ENCODE peak calls at places on chromosomes 6 and 20, in ten cellular contexts. O is iPS DF 6.9, I is bronchial epithelial cell, D is RWPE1, Q is islet precursor cell, A is T1000, K is naive B cell, E is T-helper 1 cell, M is NT2/D1, C is progenitor cell of endocrine pancreas. L is an unnamed sample.

GRCh38 chr6:40485795-40486194 is 101.4 kb downstream of the LRFN2 start:
- DNase-seq in O (no peak), I (no peak), D (no peak), Q (no peak), A (no peak), K (no peak), E (no peak), M (no peak), C (no peak), L (no peak)

GRCh38 chr6:116398366-116399005 is 27.7 kb downstream of the DSE start:
- DNase-seq in O (no peak), I (peak; percentile 64), D (no peak), Q (no peak), A (no peak), K (no peak), E (no peak), M (no peak), C (no peak), L (no peak)

GRCh38 chr6:36657942-36658544 is 20.5 kb upstream of the CDKN1A start:
- DNase-seq in O (no peak), I (peak; percentile 89), D (no peak), Q (peak; percentile 33), A (peak; percentile 20), K (no peak), E (no peak), M (no peak), C (no peak), L (no peak)

GRCh38 chr20:39453890-39454289 is 491.7 kb downstream of the DHX35 start:
- DNase-seq in O (no peak), I (no peak), D (no peak), Q (no peak), A (no peak), K (no peak), E (no peak), M (no peak), C (no peak), L (no peak)

GRCh38 chr6:108654465-108655106 is 93.9 kb downstream of the FOXO3 start:
- DNase-seq in O (no peak), I (no peak), D (no peak), Q (no peak), A (no peak), K (no peak), E (no peak), M (no peak), C (no peak), L (no peak)

GRCh38 chr6:65113581-65113980 is 593.4 kb downstream of the EYS start:
- DNase-seq in O (no peak), I (no peak), D (no peak), Q (no peak), A (no peak), K (no peak), E (no peak), M (no peak), C (no peak), L (no peak)

GRCh38 chr6:14326774-14327173 is 209.2 kb downstream of the CD83 start:
- DNase-seq in O (no peak), I (no peak), D (no peak), Q (no peak), A (no peak), K (no peak), E (no peak), M (no peak), C (no peak), L (no peak)

GRCh38 chr6:118524686-118525085 is 23.4 kb upstream of the PLN start:
- DNase-seq in O (no peak), I (peak; percentile 13), D (no peak), Q (no peak), A (no peak), K (no peak), E (no peak), M (no peak), C (no peak), L (no peak)

GRCh38 chr20:53911301-53911700 is 159.1 kb downstream of the BCAS1 start:
- DNase-seq in O (no peak), I (no peak), D (no peak), Q (no peak), A (no peak), K (no peak), E (no peak), M (no peak), C (no peak), L (no peak)

GRCh38 chr20:51249215-51249614 is 226.3 kb upstream of the KCNG1 start:
- DNase-seq in O (no peak), I (no peak), D (no peak), Q (no peak), A (no peak), K (no peak), E (no peak), M (no peak), C (no peak), L (no peak)

GRCh38 chr6:89669002-89669401 is 30.5 kb upstream of the LYRM2 start:
- DNase-seq in O (no peak), I (no peak), D (no peak), Q (no peak), A (no peak), K (no peak), E (no peak), M (no peak), C (no peak), L (no peak)

GRCh38 chr6:158808918-158809678 is 10.1 kb downstream of the EZR start:
- DNase-seq in O (no peak), I (no peak), D (no peak), Q (peak; percentile 29), A (no peak), K (peak; percentile 79), E (no peak), M (no peak), C (no peak), L (no peak)

GRCh38 chr6:149851461-149851860 is 12.7 kb downstream of the LRP11 start:
- DNase-seq in O (no peak), I (peak; percentile 65), D (no peak), Q (no peak), A (no peak), K (no peak), E (no peak), M (no peak), C (no peak), L (no peak)

GRCh38 chr6:38566295-38566694 is 73.4 kb downstream of the BTBD9 start:
- DNase-seq in O (no peak), I (no peak), D (no peak), Q (no peak), A (no peak), K (no peak), E (no peak), M (no peak), C (no peak), L (no peak)

GRCh38 chr20:59301343-59302007 is 1.1 kb downstream of the EDN3 start:
- DNase-seq in O (no peak), I (no peak), D (no peak), Q (no peak), A (no peak), K (no peak), E (no peak), M (no peak), C (no peak), L (no peak)

GRCh38 chr6:82917346-82918064 is 148.1 kb downstream of the UBE3D start:
- DNase-seq in O (no peak), I (no peak), D (no peak), Q (peak; percentile 70), A (no peak), K (no peak), E (no peak), M (no peak), C (no peak), L (no peak)

GRCh38 chr20:38134427-38135281 is 30.4 kb downstream of the TGM2 start:
- DNase-seq in O (no peak), I (no peak), D (no peak), Q (peak; percentile 95), A (peak; percentile 26), K (no peak), E (no peak), M (no peak), C (no peak), L (no peak)

GRCh38 chr20:59043698-59044097 is 1.1 kb upstream of the PRELID3B start:
- DNase-seq in O (no peak), I (peak; percentile 55), D (no peak), Q (no peak), A (no peak), K (peak; percentile 0), E (no peak), M (no peak), C (no peak), L (no peak)

GRCh38 chr6:126176266-126176665 is 163.6 kb upstream of the CENPW start:
- DNase-seq in O (no peak), I (peak; percentile 21), D (no peak), Q (no peak), A (no peak), K (no peak), E (no peak), M (no peak), C (no peak), L (no peak)

GRCh38 chr6:163820171-163820570 is 405.7 kb downstream of the QKI start:
- DNase-seq in O (no peak), I (no peak), D (no peak), Q (no peak), A (no peak), K (no peak), E (no peak), M (no peak), C (no peak), L (no peak)

GRCh38 chr6:162123797-162124196 is 603.8 kb downstream of the PRKN start:
- DNase-seq in O (no peak), I (no peak), D (no peak), Q (no peak), A (no peak), K (no peak), E (no peak), M (peak; percentile 8), C (no peak), L (no peak)

GRCh38 chr6:4861564-4861963 is 85.4 kb downstream of the CDYL start:
- DNase-seq in O (no peak), I (no peak), D (no peak), Q (no peak), A (no peak), K (no peak), E (no peak), M (no peak), C (no peak), L (no peak)

GRCh38 chr6:169378620-169379381 is 125.2 kb upstream of the THBS2 start:
- DNase-seq in O (no peak), I (no peak), D (no peak), Q (no peak), A (no peak), K (no peak), E (no peak), M (no peak), C (no peak), L (no peak)

GRCh38 chr6:52643158-52643557 is 27.8 kb upstream of the TMEM14A start:
- DNase-seq in O (no peak), I (no peak), D (no peak), Q (no peak), A (no peak), K (no peak), E (no peak), M (no peak), C (no peak), L (no peak)

GRCh38 chr20:22827916-22828315 is 207.2 kb upstream of the SSTR4 start:
- DNase-seq in O (no peak), I (peak; percentile 81), D (peak; percentile 68), Q (peak; percentile 48), A (no peak), K (no peak), E (no peak), M (no peak), C (no peak), L (no peak)

GRCh38 chr6:56349196-56349595 is 101.8 kb upstream of the COL21A1 start:
- DNase-seq in O (no peak), I (peak; percentile 32), D (no peak), Q (no peak), A (no peak), K (no peak), E (no peak), M (no peak), C (no peak), L (no peak)

GRCh38 chr6:108609276-108609769 is 48.6 kb downstream of the FOXO3 start:
- DNase-seq in O (no peak), I (no peak), D (no peak), Q (peak; percentile 77), A (no peak), K (no peak), E (no peak), M (no peak), C (no peak), L (no peak)

GRCh38 chr20:36854343-36855240 is 21.3 kb upstream of the TLDC2 start:
- DNase-seq in O (no peak), I (no peak), D (peak; percentile 75), Q (no peak), A (no peak), K (no peak), E (no peak), M (no peak), C (no peak), L (no peak)